ENCODE peak calls at places on chromosome 9, in six cellular contexts. G is astrocyte, L is SK-N-SH, J is A549, X is IMR-90, F is GM23248. H is an unnamed sample.

GRCh38 chr9:124291801-124292396 is 34.1 kb downstream of the NEK6 start:
- DNase-seq in L (no peak), F (no peak), J (no peak), G (no peak), X (no peak), H (no peak)

GRCh38 chr9:92747459-92748232 is 17.0 kb downstream of the BICD2 start:
- DNase-seq in J (no peak), X (peak; percentile 49), L (no peak), G (peak; percentile 34), F (peak; percentile 74), H (no peak)

GRCh38 chr9:101465330-101465915 is 29.8 kb upstream of the ALDOB start:
- DNase-seq in F (peak; percentile 90), J (peak; percentile 77), G (peak; percentile 29), X (peak; percentile 70), L (no peak), H (no peak)

GRCh38 chr9:22278426-22278825 is 168.2 kb upstream of the DMRTA1 start:
- DNase-seq in G (peak; percentile 43), F (peak; percentile 54), L (no peak), J (no peak), X (no peak), H (no peak)

GRCh38 chr9:74500584-74500924 is 3.4 kb downstream of the RORB start:
- DNase-seq in X (no peak), F (no peak), G (no peak), J (no peak), L (peak; percentile 24), H (no peak)

GRCh38 chr9:94870793-94871558 is 144.5 kb downstream of the AOPEP start:
- DNase-seq in X (no peak), F (peak; percentile 77), J (peak; percentile 73), L (no peak), G (peak; percentile 90), H (peak; percentile 71)

GRCh38 chr9:93108301-93109041 is 12.5 kb downstream of the CARD19 start:
- DNase-seq in G (no peak), X (no peak), L (no peak), F (no peak), J (no peak), H (no peak)

GRCh38 chr9:111949919-111950318 is 53.3 kb downstream of the UGCG start:
- DNase-seq in G (peak; percentile 56), X (peak; percentile 55), L (no peak), J (no peak), F (peak; percentile 80), H (no peak)

GRCh38 chr9:129289131-129289731 is 111.2 kb upstream of the IER5L start:
- DNase-seq in J (no peak), G (no peak), F (no peak), L (no peak), X (no peak), H (no peak)

GRCh38 chr9:35537898-35538297 is 48.0 kb downstream of the RUSC2 start:
- DNase-seq in F (no peak), L (no peak), X (no peak), J (no peak), G (no peak), H (no peak)

GRCh38 chr9:134644715-134645606 is 3.4 kb downstream of the COL5A1 start:
- DNase-seq in F (peak; percentile 98), X (peak; percentile 99), J (peak; percentile 84), L (peak; percentile 81), G (peak; percentile 98), H (peak; percentile 78)

GRCh38 chr9:22308177-22308576 is 138.4 kb upstream of the DMRTA1 start:
- DNase-seq in F (no peak), G (no peak), L (no peak), J (peak; percentile 42), X (no peak), H (no peak)

GRCh38 chr9:87834357-87834756 is 48.3 kb upstream of the SPATA31E1 start:
- DNase-seq in F (no peak), L (no peak), X (no peak), J (peak; percentile 10), G (no peak), H (no peak)

GRCh38 chr9:87564111-87564510 is 66.4 kb downstream of the DAPK1 start:
- DNase-seq in X (no peak), J (no peak), F (no peak), G (peak; percentile 42), L (no peak), H (no peak)

GRCh38 chr9:92463989-92464388 is 18.3 kb downstream of the ASPN start:
- DNase-seq in G (peak; percentile 98), J (peak; percentile 12), L (no peak), F (peak; percentile 94), X (peak; percentile 96), H (no peak)

GRCh38 chr9:98854206-98854756 is 46.8 kb downstream of the GALNT12 start:
- DNase-seq in J (no peak), X (peak; percentile 75), F (peak; percentile 93), G (peak; percentile 73), L (no peak), H (no peak)

GRCh38 chr9:15746905-15747304 is 194.1 kb downstream of the CCDC171 start:
- DNase-seq in F (no peak), X (no peak), J (no peak), G (no peak), L (no peak), H (no peak)

GRCh38 chr9:123309611-123310010 is 41.2 kb upstream of the STRBP start:
- DNase-seq in L (no peak), G (no peak), F (peak; percentile 19), X (no peak), J (no peak), H (no peak)

GRCh38 chr9:35436940-35437339 is 53.0 kb upstream of the RUSC2 start:
- DNase-seq in F (no peak), G (no peak), L (no peak), J (no peak), X (no peak), H (no peak)

GRCh38 chr9:693460-694390 is 147.8 kb upstream of the DMRT1 start:
- DNase-seq in J (no peak), L (no peak), G (peak; percentile 89), F (peak; percentile 90), X (peak; percentile 86), H (no peak)

DNA sequence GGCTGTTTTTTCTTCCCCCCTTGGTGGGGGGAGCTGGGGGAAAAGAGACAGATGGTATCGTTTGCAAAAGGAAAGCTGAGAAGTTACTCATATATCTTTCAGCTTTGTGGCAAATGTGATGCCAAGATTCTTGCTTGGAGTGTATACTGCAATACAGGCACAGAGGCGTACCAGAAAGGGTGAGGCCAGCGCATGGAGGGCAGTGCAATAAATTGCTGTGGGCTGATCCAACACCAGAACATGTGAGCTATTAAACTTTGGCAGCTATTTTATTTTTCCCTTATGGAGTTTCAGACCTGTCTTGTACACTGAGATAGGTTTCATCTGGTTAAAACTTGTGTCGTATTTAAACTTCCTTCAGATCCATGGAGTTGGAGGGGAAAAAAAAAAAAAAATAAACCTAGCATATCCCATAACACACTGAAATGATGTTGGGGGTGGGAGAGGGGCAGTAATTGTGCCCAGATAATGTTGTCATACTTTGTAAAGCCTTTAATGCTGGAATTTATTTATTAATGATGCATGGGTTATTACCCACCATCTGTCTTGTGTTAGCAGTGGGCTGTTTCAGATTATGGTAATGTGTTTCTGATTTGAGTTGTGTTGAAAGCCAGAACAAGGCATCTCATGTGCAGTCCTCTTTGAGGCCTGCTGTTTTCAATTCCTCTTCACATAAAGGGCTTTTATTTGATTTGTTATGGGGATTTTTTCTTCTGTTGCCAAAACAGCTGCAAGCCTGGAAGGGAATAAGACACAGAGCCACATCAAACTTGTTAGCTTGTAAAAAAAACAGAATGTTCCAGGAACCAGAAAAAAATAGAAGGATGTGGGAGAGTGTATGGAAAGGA is 891.3 kb downstream of the TLE1 start:
- DNase-seq in X (peak; percentile 63), J (no peak), F (no peak), G (peak; percentile 47), L (peak; percentile 63), H (no peak)
- H3K4me2 ChIP-seq in X (no peak overlapping the region), J (no peak overlapping the region), F (no peak overlapping the region), G (no peak overlapping the region), L (no peak overlapping the region), H (no peak overlapping the region)

DNA sequence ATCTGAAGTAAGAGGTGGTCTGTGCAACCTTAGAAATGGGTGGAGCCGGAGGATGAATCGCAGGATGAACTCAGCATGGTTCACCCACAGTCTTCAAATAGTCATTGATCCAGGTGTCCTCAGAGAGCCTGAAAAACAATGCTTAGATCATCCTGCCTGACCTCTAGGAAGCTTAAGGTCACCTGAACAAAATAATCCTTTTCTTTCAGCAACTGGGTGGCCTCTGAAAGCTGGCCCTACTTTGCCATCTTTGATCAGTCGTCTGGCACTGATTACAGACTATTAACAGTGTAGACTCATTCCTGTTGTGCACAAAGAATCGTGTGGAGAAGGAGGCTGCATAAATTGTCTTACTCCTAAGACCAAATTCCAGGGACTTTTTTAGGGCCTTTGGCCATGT is 50.7 kb downstream of the PIP5K1B start:
- DNase-seq in G (no peak), F (no peak), X (no peak), L (no peak), J (no peak), H (no peak)
- H3K4me2 ChIP-seq in G (no peak overlapping the region), F (no peak overlapping the region), X (no peak overlapping the region), L (no peak overlapping the region), J (no peak overlapping the region), H (no peak overlapping the region)

GRCh38 chr9:76143834-76144233 is 250.4 kb downstream of the RFK start:
- DNase-seq in L (no peak), X (peak; percentile 34), F (no peak), J (no peak), G (peak; percentile 45), H (no peak)
- H3K4me2 ChIP-seq in L (no peak overlapping the region), X (no peak overlapping the region), F (no peak overlapping the region), J (no peak overlapping the region), G (no peak overlapping the region), H (no peak overlapping the region)

GRCh38 chr9:70007831-70008230 is 35.8 kb upstream of the MAMDC2 start:
- DNase-seq in L (no peak), F (no peak), X (no peak), G (no peak), J (no peak), H (no peak)

GRCh38 chr9:70004310-70004709 is 39.3 kb upstream of the MAMDC2 start:
- DNase-seq in X (peak; percentile 64), L (no peak), G (peak; percentile 45), F (peak; percentile 1), J (no peak), H (no peak)

GRCh38 chr9:70003786-70004185 is 39.9 kb upstream of the MAMDC2 start:
- DNase-seq in G (peak; percentile 77), L (no peak), J (no peak), X (peak; percentile 75), F (peak; percentile 10), H (no peak)

GRCh38 chr9:70010015-70010414 is 33.6 kb upstream of the MAMDC2 start:
- DNase-seq in F (no peak), L (no peak), X (no peak), J (no peak), G (no peak), H (no peak)

GRCh38 chr9:70006299-70006698 is 37.3 kb upstream of the MAMDC2 start:
- DNase-seq in F (peak; percentile 1), L (no peak), X (peak; percentile 25), G (peak; percentile 52), J (no peak), H (no peak)
- H3K4me2 ChIP-seq in F (no peak overlapping the region), L (no peak overlapping the region), X (no peak overlapping the region), G (no peak overlapping the region), J (no peak overlapping the region), H (no peak overlapping the region)

GRCh38 chr9:114813717-114814418 is 8.0 kb upstream of the TNFSF15 start:
- DNase-seq in J (no peak), G (no peak), F (no peak), L (no peak), X (no peak), H (no peak)
- H3K4me2 ChIP-seq in J (no peak overlapping the region), G (no peak overlapping the region), F (no peak overlapping the region), L (no peak overlapping the region), X (no peak overlapping the region), H (no peak overlapping the region)